ENCODE peak calls at places on chromosome 22, in seven cellular contexts. One of them, this sample, is unnamed. For H3K4me1, the result is how much of the 10 kb centered on the place peaks cover.

GRCh38 chr22:31346255-31346732 is at the start of gene PATZ1:
- DNase-seq in A549: peak
- DNase-seq in left ventricle myocardium inferior: peak
- DNase-seq in endothelial cell of umbilical vein: peak
- DNase-seq in colonic mucosa: peak
- DNase-seq in heart left ventricle: peak
- DNase-seq in IMR-90: peak
- DNase-seq in this sample: peak

GRCh38 chr22:24433868-24434471 is 6.6 kb downstream of the ADORA2A start:
- DNase-seq in A549: no peak
- DNase-seq in left ventricle myocardium inferior: no peak
- DNase-seq in endothelial cell of umbilical vein: peak
- DNase-seq in colonic mucosa: no peak
- DNase-seq in heart left ventricle: peak
- DNase-seq in IMR-90: peak
- DNase-seq in this sample: peak

GRCh38 chr22:47630741-47631534 is 868.5 kb downstream of the TBC1D22A start:
- DNase-seq in A549: no peak
- DNase-seq in left ventricle myocardium inferior: no peak
- DNase-seq in endothelial cell of umbilical vein: no peak
- DNase-seq in colonic mucosa: no peak
- DNase-seq in heart left ventricle: no peak
- DNase-seq in IMR-90: no peak
- DNase-seq in this sample: no peak

GRCh38 chr22:38724926-38725571 is 19.3 kb downstream of the GTPBP1 start:
- DNase-seq in A549: peak
- DNase-seq in left ventricle myocardium inferior: no peak
- DNase-seq in endothelial cell of umbilical vein: peak
- DNase-seq in colonic mucosa: no peak
- DNase-seq in heart left ventricle: no peak
- DNase-seq in IMR-90: peak
- DNase-seq in this sample: peak

GRCh38 chr22:26681395-26681821 is 24.0 kb downstream of the MIAT start:
- DNase-seq in A549: no peak
- DNase-seq in left ventricle myocardium inferior: no peak
- DNase-seq in endothelial cell of umbilical vein: peak
- DNase-seq in colonic mucosa: no peak
- DNase-seq in heart left ventricle: no peak
- DNase-seq in IMR-90: peak
- DNase-seq in this sample: peak

GRCh38 chr22:17117890-17118289 is 3.3 kb downstream of the TMEM121B start:
- DNase-seq in A549: no peak
- DNase-seq in left ventricle myocardium inferior: no peak
- DNase-seq in endothelial cell of umbilical vein: no peak
- DNase-seq in colonic mucosa: no peak
- DNase-seq in heart left ventricle: no peak
- DNase-seq in IMR-90: no peak
- DNase-seq in this sample: no peak

GRCh38 chr22:24233816-24234215 is 11.1 kb downstream of the GGT5 start:
- DNase-seq in A549: no peak
- DNase-seq in left ventricle myocardium inferior: no peak
- DNase-seq in endothelial cell of umbilical vein: no peak
- DNase-seq in colonic mucosa: no peak
- DNase-seq in heart left ventricle: peak
- DNase-seq in IMR-90: no peak
- DNase-seq in this sample: no peak

GRCh38 chr22:48591286-48592065 is 1236.2 kb downstream of the BRD1 start:
- DNase-seq in A549: no peak
- DNase-seq in left ventricle myocardium inferior: no peak
- DNase-seq in endothelial cell of umbilical vein: no peak
- DNase-seq in colonic mucosa: no peak
- DNase-seq in heart left ventricle: peak
- DNase-seq in IMR-90: no peak
- DNase-seq in this sample: no peak

GRCh38 chr22:29469755-29470154 is 10.3 kb upstream of the NEFH start:
- DNase-seq in A549: no peak
- DNase-seq in left ventricle myocardium inferior: no peak
- DNase-seq in endothelial cell of umbilical vein: no peak
- DNase-seq in colonic mucosa: no peak
- DNase-seq in heart left ventricle: no peak
- DNase-seq in IMR-90: no peak
- DNase-seq in this sample: no peak

GRCh38 chr22:17665884-17666283 is 27.3 kb downstream of the BCL2L13 start:
- DNase-seq in A549: no peak
- DNase-seq in left ventricle myocardium inferior: no peak
- DNase-seq in endothelial cell of umbilical vein: no peak
- DNase-seq in colonic mucosa: no peak
- DNase-seq in heart left ventricle: no peak
- DNase-seq in IMR-90: peak
- DNase-seq in this sample: no peak

GRCh38 chr22:28442951-28443876 is 236.4 kb downstream of the TTC28 start:
- DNase-seq in A549: no peak
- DNase-seq in left ventricle myocardium inferior: peak
- DNase-seq in endothelial cell of umbilical vein: peak
- DNase-seq in colonic mucosa: peak
- DNase-seq in heart left ventricle: peak
- DNase-seq in IMR-90: peak
- DNase-seq in this sample: peak

GRCh38 chr22:31313366-31314147 is 21.3 kb upstream of the PIK3IP1 start:
- DNase-seq in A549: peak
- DNase-seq in left ventricle myocardium inferior: peak
- DNase-seq in endothelial cell of umbilical vein: peak
- DNase-seq in colonic mucosa: peak
- DNase-seq in heart left ventricle: peak
- DNase-seq in IMR-90: peak
- DNase-seq in this sample: peak

GRCh38 chr22:40345271-40345670 is 1.0 kb upstream of the ADSL start:
- DNase-seq in A549: no peak
- DNase-seq in left ventricle myocardium inferior: no peak
- DNase-seq in endothelial cell of umbilical vein: no peak
- DNase-seq in colonic mucosa: no peak
- DNase-seq in heart left ventricle: no peak
- DNase-seq in IMR-90: peak
- DNase-seq in this sample: peak

GRCh38 chr22:40204331-40205116 is 26.8 kb downstream of the TNRC6B start:
- DNase-seq in A549: no peak
- DNase-seq in left ventricle myocardium inferior: peak
- DNase-seq in endothelial cell of umbilical vein: no peak
- DNase-seq in colonic mucosa: no peak
- DNase-seq in heart left ventricle: no peak
- DNase-seq in IMR-90: peak
- DNase-seq in this sample: peak

GRCh38 chr22:28951969-28952521 is 68.7 kb downstream of the ZNRF3 start:
- DNase-seq in A549: no peak
- DNase-seq in left ventricle myocardium inferior: no peak
- DNase-seq in endothelial cell of umbilical vein: no peak
- DNase-seq in colonic mucosa: no peak
- DNase-seq in heart left ventricle: no peak
- DNase-seq in IMR-90: peak
- DNase-seq in this sample: peak

GRCh38 chr22:29270475-29271271 is 2.6 kb downstream of the EWSR1 start:
- DNase-seq in A549: peak
- DNase-seq in left ventricle myocardium inferior: no peak
- DNase-seq in endothelial cell of umbilical vein: peak
- DNase-seq in colonic mucosa: no peak
- DNase-seq in heart left ventricle: no peak
- DNase-seq in IMR-90: peak
- DNase-seq in this sample: peak

GRCh38 chr22:47816121-47816915 is 1053.9 kb downstream of the TBC1D22A start:
- DNase-seq in A549: no peak
- DNase-seq in left ventricle myocardium inferior: no peak
- DNase-seq in endothelial cell of umbilical vein: no peak
- DNase-seq in colonic mucosa: no peak
- DNase-seq in heart left ventricle: no peak
- DNase-seq in IMR-90: no peak
- DNase-seq in this sample: no peak

GRCh38 chr22:40055143-40055926 is 60.6 kb downstream of the FAM83F start:
- DNase-seq in A549: no peak
- DNase-seq in left ventricle myocardium inferior: no peak
- DNase-seq in endothelial cell of umbilical vein: peak
- DNase-seq in colonic mucosa: no peak
- DNase-seq in heart left ventricle: no peak
- DNase-seq in IMR-90: no peak
- DNase-seq in this sample: no peak

GRCh38 chr22:48700566-48701295 is 1126.9 kb downstream of the BRD1 start:
- DNase-seq in A549: no peak
- DNase-seq in left ventricle myocardium inferior: no peak
- DNase-seq in endothelial cell of umbilical vein: no peak
- DNase-seq in colonic mucosa: no peak
- DNase-seq in heart left ventricle: peak
- DNase-seq in IMR-90: no peak
- DNase-seq in this sample: no peak

GRCh38 chr22:26888887-26889286 is 231.5 kb downstream of the MIAT start:
- DNase-seq in A549: no peak
- DNase-seq in left ventricle myocardium inferior: no peak
- DNase-seq in endothelial cell of umbilical vein: no peak
- DNase-seq in colonic mucosa: no peak
- DNase-seq in heart left ventricle: no peak
- DNase-seq in IMR-90: peak
- DNase-seq in this sample: no peak

GRCh38 chr22:46110215-46110614 is 40.1 kb upstream of the PPARA start:
- DNase-seq in A549: no peak
- DNase-seq in left ventricle myocardium inferior: no peak
- DNase-seq in endothelial cell of umbilical vein: no peak
- DNase-seq in colonic mucosa: no peak
- DNase-seq in heart left ventricle: no peak
- DNase-seq in IMR-90: peak
- DNase-seq in this sample: peak
- H3K4me1 ChIP-seq in A549: half or more
- H3K4me1 ChIP-seq in left ventricle myocardium inferior: half or more
- H3K4me1 ChIP-seq in endothelial cell of umbilical vein: under half
- H3K4me1 ChIP-seq in colonic mucosa: under half
- H3K4me1 ChIP-seq in heart left ventricle: half or more
- H3K4me1 ChIP-seq in IMR-90: under half
- H3K4me1 ChIP-seq in this sample: half or more

DNA sequence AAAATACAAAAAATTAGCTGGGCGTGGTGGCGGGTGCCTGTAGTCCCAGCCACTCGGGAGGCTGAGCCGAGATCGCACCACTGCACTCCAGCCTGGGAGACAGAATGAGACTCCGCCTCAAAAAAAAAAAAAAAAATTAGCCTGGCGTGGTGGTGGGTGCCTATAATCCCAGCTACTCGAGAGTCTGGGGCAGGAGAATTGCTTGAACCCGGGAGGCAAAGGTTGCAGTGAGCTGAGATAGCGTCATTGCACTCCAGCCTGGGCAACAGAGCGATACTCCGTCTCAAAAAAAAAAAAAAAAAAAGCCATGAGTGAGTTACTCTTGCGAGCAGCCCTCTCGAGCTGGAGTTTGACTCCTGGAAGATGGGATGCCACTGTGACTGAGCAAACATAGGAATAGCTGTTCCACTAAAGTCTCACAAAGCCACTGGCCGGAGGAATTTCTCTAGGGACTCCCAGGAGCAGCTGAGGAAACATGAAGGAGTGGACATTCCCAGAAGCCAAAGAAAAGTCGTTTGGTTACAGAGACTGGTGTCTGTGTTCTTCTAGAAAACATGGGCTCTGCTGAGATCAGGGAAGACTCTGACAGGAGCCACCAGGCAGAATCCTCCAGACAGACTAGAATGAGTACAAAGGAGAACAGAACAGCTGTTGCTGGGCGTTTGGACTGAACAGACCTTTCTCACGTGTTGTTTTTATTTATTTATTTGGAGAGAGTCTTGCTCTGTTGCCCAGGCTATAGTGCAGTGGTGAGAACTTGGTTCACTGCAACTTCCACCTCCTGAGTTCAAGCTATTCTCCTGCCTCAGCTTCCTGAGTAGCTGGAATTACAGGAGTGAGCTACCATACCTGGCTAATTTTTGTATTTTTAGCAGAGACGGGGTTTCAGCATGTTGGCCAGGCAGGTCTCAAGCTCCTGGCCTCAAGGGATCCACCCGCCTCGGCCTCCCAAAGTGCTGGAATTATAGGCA is 32.4 kb upstream of the MYH9 start:
- DNase-seq in A549: no peak
- DNase-seq in left ventricle myocardium inferior: no peak
- DNase-seq in endothelial cell of umbilical vein: no peak
- DNase-seq in colonic mucosa: no peak
- DNase-seq in heart left ventricle: no peak
- DNase-seq in IMR-90: no peak
- DNase-seq in this sample: no peak
- H3K4me3 ChIP-seq in A549: no peak
- H3K4me3 ChIP-seq in left ventricle myocardium inferior: peak
- H3K4me3 ChIP-seq in endothelial cell of umbilical vein: no peak
- H3K4me3 ChIP-seq in colonic mucosa: peak
- H3K4me3 ChIP-seq in heart left ventricle: peak
- H3K4me3 ChIP-seq in IMR-90: no peak
- H3K4me3 ChIP-seq in this sample: no peak

DNA sequence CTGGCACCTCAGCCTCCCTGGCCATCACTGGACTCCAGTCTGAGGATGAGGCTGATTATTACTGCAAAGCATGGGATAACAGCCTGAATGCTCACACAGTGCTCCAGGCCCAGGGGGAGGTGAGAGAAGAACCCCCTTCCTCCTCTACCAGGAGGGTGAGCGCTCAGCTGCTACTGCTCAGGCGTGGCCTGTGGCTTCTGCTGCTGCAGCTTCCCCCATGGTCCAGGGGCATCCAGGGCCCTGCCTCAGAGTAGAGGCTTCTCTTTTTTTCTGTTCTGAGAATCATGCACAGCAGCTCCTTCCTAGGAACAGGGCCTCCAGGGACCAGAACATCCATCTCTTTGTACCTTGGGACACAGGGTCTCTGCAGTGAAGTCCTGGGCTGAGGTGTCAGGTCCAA is 83.1 kb downstream of the VPREB1 start:
- DNase-seq in A549: no peak
- DNase-seq in left ventricle myocardium inferior: no peak
- DNase-seq in endothelial cell of umbilical vein: no peak
- DNase-seq in colonic mucosa: no peak
- DNase-seq in heart left ventricle: no peak
- DNase-seq in IMR-90: no peak
- DNase-seq in this sample: no peak
- H3K27ac ChIP-seq in A549: no peak
- H3K27ac ChIP-seq in left ventricle myocardium inferior: no peak
- H3K27ac ChIP-seq in endothelial cell of umbilical vein: no peak
- H3K27ac ChIP-seq in colonic mucosa: no peak
- H3K27ac ChIP-seq in heart left ventricle: no peak
- H3K27ac ChIP-seq in IMR-90: no peak
- H3K27ac ChIP-seq in this sample: no peak

DNA sequence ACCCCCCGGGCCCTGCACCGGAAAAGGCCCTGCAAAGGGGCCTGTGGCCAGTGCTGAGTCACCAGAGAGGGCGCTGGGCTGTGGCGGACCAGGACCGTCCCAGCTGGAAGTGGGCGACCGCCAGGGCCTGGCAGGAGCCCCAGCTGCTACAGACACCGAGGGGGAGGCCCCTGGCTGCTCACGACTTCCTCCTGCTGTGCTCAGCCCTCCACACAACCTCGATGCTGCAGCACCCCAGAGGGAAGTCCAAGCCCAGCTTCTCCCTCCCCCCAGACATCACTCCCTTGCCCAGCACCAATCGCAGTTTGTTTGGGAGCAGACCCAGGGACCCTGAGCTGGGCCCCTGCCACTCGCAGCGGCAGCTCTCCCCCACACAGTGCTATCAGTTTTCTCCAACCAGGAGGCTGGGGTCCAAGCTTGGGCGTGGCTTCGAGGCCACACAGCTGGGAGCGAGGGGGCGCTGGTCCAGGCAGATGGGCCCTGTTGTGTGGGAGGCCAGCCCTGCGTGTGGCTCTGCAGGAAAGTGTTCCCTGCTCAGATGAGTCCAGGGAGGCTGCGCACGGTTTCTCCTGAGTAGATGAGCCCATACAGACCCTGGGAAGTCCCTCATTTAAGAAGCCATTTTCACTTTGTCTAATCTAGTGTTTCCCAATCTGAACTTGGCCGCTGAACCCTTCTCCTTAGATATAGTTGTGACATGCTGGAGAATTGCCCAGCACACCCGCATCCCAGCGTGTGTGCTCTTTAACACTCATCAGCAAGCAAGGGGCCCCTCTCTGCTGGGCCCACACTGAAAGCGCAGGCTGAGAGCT is 5.6 kb upstream of the SH3BP1 start:
- DNase-seq in A549: no peak
- DNase-seq in left ventricle myocardium inferior: peak
- DNase-seq in endothelial cell of umbilical vein: peak
- DNase-seq in colonic mucosa: peak
- DNase-seq in heart left ventricle: peak
- DNase-seq in IMR-90: peak
- DNase-seq in this sample: peak
- H3K4me1 ChIP-seq in A549: under half
- H3K4me1 ChIP-seq in left ventricle myocardium inferior: under half
- H3K4me1 ChIP-seq in endothelial cell of umbilical vein: under half
- H3K4me1 ChIP-seq in colonic mucosa: under half
- H3K4me1 ChIP-seq in heart left ventricle: under half
- H3K4me1 ChIP-seq in IMR-90: under half
- H3K4me1 ChIP-seq in this sample: under half